ENCODE peak calls at places on chromosomes 16 and 17, in four cellular contexts. One of them, this sample, is unnamed. For H3K4me1, the result is how much of the 10 kb centered on the place peaks cover.

GRCh38 chr17:76996741-76997694 is 128.8 kb downstream of the MGAT5B start:
- DNase-seq in RWPE2: no peak
- DNase-seq in adrenal gland: no peak
- DNase-seq in breast epithelium: no peak
- DNase-seq in this sample: no peak

GRCh38 chr16:65727534-65728137 is 605.8 kb upstream of the CDH11 start:
- DNase-seq in RWPE2: no peak
- DNase-seq in adrenal gland: no peak
- DNase-seq in breast epithelium: no peak
- DNase-seq in this sample: no peak

GRCh38 chr17:27512511-27513346 is 56.5 kb downstream of the KSR1 start:
- DNase-seq in RWPE2: no peak
- DNase-seq in adrenal gland: no peak
- DNase-seq in breast epithelium: no peak
- DNase-seq in this sample: no peak

GRCh38 chr16:9042943-9043680 is 48.3 kb upstream of the HAPSTR1 start:
- DNase-seq in RWPE2: no peak
- DNase-seq in adrenal gland: no peak
- DNase-seq in breast epithelium: no peak
- DNase-seq in this sample: no peak

GRCh38 chr16:700684-701584 is 4.7 kb downstream of the FBXL16 start:
- DNase-seq in RWPE2: no peak
- DNase-seq in adrenal gland: peak
- DNase-seq in breast epithelium: no peak
- DNase-seq in this sample: no peak

GRCh38 chr16:54630284-54630967 is 300.2 kb upstream of the IRX5 start:
- DNase-seq in RWPE2: no peak
- DNase-seq in adrenal gland: no peak
- DNase-seq in breast epithelium: no peak
- DNase-seq in this sample: no peak

GRCh38 chr16:66408181-66409048 is 18.7 kb upstream of the BEAN1 start:
- DNase-seq in RWPE2: no peak
- DNase-seq in adrenal gland: no peak
- DNase-seq in breast epithelium: peak
- DNase-seq in this sample: no peak

GRCh38 chr16:7206469-7206868 is 126.2 kb upstream of the RBFOX1 start:
- DNase-seq in RWPE2: no peak
- DNase-seq in adrenal gland: no peak
- DNase-seq in breast epithelium: no peak
- DNase-seq in this sample: no peak

GRCh38 chr16:88064011-88064888 is 113.0 kb downstream of the BANP start:
- DNase-seq in RWPE2: peak
- DNase-seq in adrenal gland: no peak
- DNase-seq in breast epithelium: no peak
- DNase-seq in this sample: no peak

GRCh38 chr17:66860204-66860603 is 25.3 kb downstream of the CACNG5 start:
- DNase-seq in RWPE2: no peak
- DNase-seq in adrenal gland: no peak
- DNase-seq in breast epithelium: no peak
- DNase-seq in this sample: no peak

GRCh38 chr16:50509521-50510341 is 38.5 kb upstream of the NKD1 start:
- DNase-seq in RWPE2: no peak
- DNase-seq in adrenal gland: no peak
- DNase-seq in breast epithelium: no peak
- DNase-seq in this sample: no peak

GRCh38 chr16:4767872-4768548 is 1.0 kb upstream of the ZNF500 start:
- DNase-seq in RWPE2: no peak
- DNase-seq in adrenal gland: peak
- DNase-seq in breast epithelium: peak
- DNase-seq in this sample: no peak

GRCh38 chr17:2394775-2395191 is 6.1 kb downstream of the MNT start:
- DNase-seq in RWPE2: no peak
- DNase-seq in adrenal gland: peak
- DNase-seq in breast epithelium: no peak
- DNase-seq in this sample: no peak

GRCh38 chr17:44321246-44322120 is 3.1 kb downstream of the SLC25A39 start:
- DNase-seq in RWPE2: no peak
- DNase-seq in adrenal gland: no peak
- DNase-seq in breast epithelium: no peak
- DNase-seq in this sample: no peak

GRCh38 chr17:29123111-29123510 is 57.1 kb downstream of the MYO18A start:
- DNase-seq in RWPE2: no peak
- DNase-seq in adrenal gland: no peak
- DNase-seq in breast epithelium: no peak
- DNase-seq in this sample: no peak

GRCh38 chr16:29303520-29303919 is 103.0 kb downstream of the NPIPB11 start:
- DNase-seq in RWPE2: no peak
- DNase-seq in adrenal gland: no peak
- DNase-seq in breast epithelium: no peak
- DNase-seq in this sample: no peak

GRCh38 chr16:53625221-53625620 is 78.4 kb downstream of the RPGRIP1L start:
- DNase-seq in RWPE2: no peak
- DNase-seq in adrenal gland: no peak
- DNase-seq in breast epithelium: no peak
- DNase-seq in this sample: no peak

GRCh38 chr16:65044861-65045260 is 77.0 kb downstream of the CDH11 start:
- DNase-seq in RWPE2: no peak
- DNase-seq in adrenal gland: no peak
- DNase-seq in breast epithelium: no peak
- DNase-seq in this sample: no peak

GRCh38 chr17:62614142-62614541 is 13.3 kb upstream of the MRC2 start:
- DNase-seq in RWPE2: no peak
- DNase-seq in adrenal gland: no peak
- DNase-seq in breast epithelium: no peak
- DNase-seq in this sample: no peak

GRCh38 chr16:56787185-56787584 is 57.3 kb downstream of the NUP93 start:
- DNase-seq in RWPE2: no peak
- DNase-seq in adrenal gland: no peak
- DNase-seq in breast epithelium: no peak
- DNase-seq in this sample: no peak

GRCh38 chr16:11708421-11708820 is 34.2 kb downstream of the TXNDC11 start:
- DNase-seq in RWPE2: no peak
- DNase-seq in adrenal gland: no peak
- DNase-seq in breast epithelium: no peak
- DNase-seq in this sample: no peak

GRCh38 chr16:25089346-25089745 is 22.2 kb upstream of the LCMT1 start:
- DNase-seq in RWPE2: no peak
- DNase-seq in adrenal gland: no peak
- DNase-seq in breast epithelium: no peak
- DNase-seq in this sample: peak

GRCh38 chr17:27577124-27577761 is 53.7 kb upstream of the LGALS9 start:
- DNase-seq in RWPE2: no peak
- DNase-seq in adrenal gland: peak
- DNase-seq in breast epithelium: no peak
- DNase-seq in this sample: peak

GRCh38 chr16:27972500-27972899 is 91.0 kb downstream of the GSG1L start:
- DNase-seq in RWPE2: no peak
- DNase-seq in adrenal gland: no peak
- DNase-seq in breast epithelium: no peak
- DNase-seq in this sample: peak

GRCh38 chr17:80743181-80743771 is 198.6 kb downstream of the RPTOR start:
- DNase-seq in RWPE2: no peak
- DNase-seq in adrenal gland: peak
- DNase-seq in breast epithelium: no peak
- DNase-seq in this sample: no peak

GRCh38 chr17:4735825-4736651 is 3.6 kb upstream of the ZMYND15 start:
- DNase-seq in RWPE2: no peak
- DNase-seq in adrenal gland: peak
- DNase-seq in breast epithelium: no peak
- DNase-seq in this sample: no peak

GRCh38 chr17:4740025-4740351 is 260 bp upstream of the CXCL16 start:
- DNase-seq in RWPE2: no peak
- DNase-seq in adrenal gland: no peak
- DNase-seq in breast epithelium: no peak
- DNase-seq in this sample: no peak

GRCh38 chr17:4740584-4740983 is 856 bp upstream of the CXCL16 start:
- DNase-seq in RWPE2: no peak
- DNase-seq in adrenal gland: no peak
- DNase-seq in breast epithelium: no peak
- DNase-seq in this sample: no peak

GRCh38 chr17:4739122-4740024 is at the start of the genes CXCL16 and ZMYND15:
- DNase-seq in RWPE2: no peak
- DNase-seq in adrenal gland: peak
- DNase-seq in breast epithelium: peak
- DNase-seq in this sample: peak

GRCh38 chr17:4738136-4739121 is 1.2 kb upstream of the ZMYND15 start:
- DNase-seq in RWPE2: no peak
- DNase-seq in adrenal gland: no peak
- DNase-seq in breast epithelium: peak
- DNase-seq in this sample: peak
- H3K4me1 ChIP-seq in RWPE2: under half
- H3K4me1 ChIP-seq in adrenal gland: under half
- H3K4me1 ChIP-seq in breast epithelium: under half
- H3K4me1 ChIP-seq in this sample: under half

DNA sequence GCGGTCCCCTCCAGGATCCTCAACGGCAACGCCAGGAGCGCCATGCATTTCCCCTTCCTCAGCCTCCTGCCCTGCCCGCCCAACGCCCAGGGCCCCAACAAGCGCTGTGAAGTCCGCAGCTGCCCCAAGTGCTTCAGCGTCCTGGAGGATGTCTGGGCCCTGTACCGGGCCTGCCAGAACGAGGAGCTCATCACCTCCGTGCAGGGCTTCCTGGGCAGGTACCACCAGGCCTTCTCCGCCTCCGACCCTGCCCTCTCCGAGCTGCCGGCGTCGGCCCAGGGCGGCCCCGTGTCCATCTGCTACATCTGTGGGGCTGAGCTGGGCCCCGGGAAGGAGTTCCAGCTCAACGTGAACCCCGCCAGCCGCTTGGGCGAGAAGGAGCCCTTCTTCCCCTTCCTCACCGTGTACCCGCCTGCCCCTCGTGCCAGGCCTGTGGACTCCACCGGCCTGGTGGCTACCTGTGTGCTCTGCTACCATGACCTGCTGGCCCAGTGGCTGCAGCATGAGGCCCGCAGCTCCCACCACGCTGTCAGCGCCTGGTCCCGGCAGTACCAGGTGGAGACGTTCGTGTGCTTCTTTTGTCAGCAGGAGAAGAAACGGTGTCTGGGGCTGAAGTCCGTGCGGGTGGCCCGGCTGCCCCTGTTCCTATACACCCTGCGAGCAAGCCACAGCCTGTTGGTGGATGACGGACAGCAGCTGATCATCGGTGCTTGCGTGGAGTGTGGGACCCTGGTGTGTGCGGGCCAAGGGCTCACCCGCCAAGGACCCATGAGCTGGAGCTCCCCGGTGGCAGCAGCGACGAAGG is 58.9 kb upstream of the CIBAR2 start:
- DNase-seq in RWPE2: no peak
- DNase-seq in adrenal gland: no peak
- DNase-seq in breast epithelium: no peak
- DNase-seq in this sample: no peak
- H3K4me1 ChIP-seq in RWPE2: under half
- H3K4me1 ChIP-seq in adrenal gland: half or more
- H3K4me1 ChIP-seq in breast epithelium: under half
- H3K4me1 ChIP-seq in this sample: half or more

DNA sequence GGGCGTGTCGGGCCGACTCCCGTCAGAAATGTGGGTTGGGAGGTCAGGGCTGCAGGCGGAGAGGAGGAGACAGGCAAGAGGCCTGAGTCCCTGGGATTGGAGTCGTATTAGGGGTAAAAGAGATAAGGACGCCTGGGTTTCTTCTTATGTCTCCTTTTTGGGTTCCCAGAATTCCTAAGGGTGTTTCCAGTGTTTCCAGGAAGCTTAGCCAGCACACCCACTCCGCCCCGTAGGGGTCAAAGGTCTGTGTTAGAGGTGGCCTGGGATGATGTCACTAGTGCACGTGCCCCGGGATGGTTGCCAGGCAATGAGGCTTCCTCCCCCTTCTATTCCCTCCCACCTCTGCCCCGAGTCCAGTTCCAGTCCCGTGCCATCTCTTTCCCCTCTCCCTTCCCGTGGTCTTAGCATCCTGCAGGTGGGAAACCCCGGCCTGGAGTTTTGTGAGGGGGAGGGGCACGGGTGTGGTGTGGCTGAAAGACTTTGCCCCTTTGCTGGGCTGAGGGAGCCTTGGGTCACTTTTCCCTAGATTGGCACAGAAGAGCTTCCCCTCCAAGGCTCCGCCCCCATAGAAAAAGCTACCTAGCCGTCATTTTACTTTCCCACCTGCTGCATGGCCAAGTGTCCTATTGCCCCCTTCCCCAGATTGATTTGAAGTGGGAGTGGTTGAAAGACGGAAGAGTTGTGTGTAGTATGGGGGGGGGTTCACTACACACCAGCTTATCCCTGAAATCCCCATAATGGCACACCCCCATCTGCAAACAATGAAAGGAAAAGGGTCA is 2.8 kb downstream of the KDM6B start:
- DNase-seq in RWPE2: no peak
- DNase-seq in adrenal gland: peak
- DNase-seq in breast epithelium: peak
- DNase-seq in this sample: peak
- H3K4me1 ChIP-seq in RWPE2: under half
- H3K4me1 ChIP-seq in adrenal gland: under half
- H3K4me1 ChIP-seq in breast epithelium: under half
- H3K4me1 ChIP-seq in this sample: under half

GRCh38 chr17:78763561-78763960 is 18.5 kb downstream of the CYTH1 start:
- DNase-seq in RWPE2: no peak
- DNase-seq in adrenal gland: no peak
- DNase-seq in breast epithelium: no peak
- DNase-seq in this sample: no peak

GRCh38 chr17:78764871-78765270 is 17.2 kb downstream of the CYTH1 start:
- DNase-seq in RWPE2: no peak
- DNase-seq in adrenal gland: no peak
- DNase-seq in breast epithelium: no peak
- DNase-seq in this sample: no peak

GRCh38 chr17:78759969-78760352 is 22.1 kb downstream of the CYTH1 start:
- DNase-seq in RWPE2: no peak
- DNase-seq in adrenal gland: no peak
- DNase-seq in breast epithelium: no peak
- DNase-seq in this sample: no peak

GRCh38 chr17:78762007-78762406 is 20.1 kb downstream of the CYTH1 start:
- DNase-seq in RWPE2: no peak
- DNase-seq in adrenal gland: peak
- DNase-seq in breast epithelium: no peak
- DNase-seq in this sample: no peak

DNA sequence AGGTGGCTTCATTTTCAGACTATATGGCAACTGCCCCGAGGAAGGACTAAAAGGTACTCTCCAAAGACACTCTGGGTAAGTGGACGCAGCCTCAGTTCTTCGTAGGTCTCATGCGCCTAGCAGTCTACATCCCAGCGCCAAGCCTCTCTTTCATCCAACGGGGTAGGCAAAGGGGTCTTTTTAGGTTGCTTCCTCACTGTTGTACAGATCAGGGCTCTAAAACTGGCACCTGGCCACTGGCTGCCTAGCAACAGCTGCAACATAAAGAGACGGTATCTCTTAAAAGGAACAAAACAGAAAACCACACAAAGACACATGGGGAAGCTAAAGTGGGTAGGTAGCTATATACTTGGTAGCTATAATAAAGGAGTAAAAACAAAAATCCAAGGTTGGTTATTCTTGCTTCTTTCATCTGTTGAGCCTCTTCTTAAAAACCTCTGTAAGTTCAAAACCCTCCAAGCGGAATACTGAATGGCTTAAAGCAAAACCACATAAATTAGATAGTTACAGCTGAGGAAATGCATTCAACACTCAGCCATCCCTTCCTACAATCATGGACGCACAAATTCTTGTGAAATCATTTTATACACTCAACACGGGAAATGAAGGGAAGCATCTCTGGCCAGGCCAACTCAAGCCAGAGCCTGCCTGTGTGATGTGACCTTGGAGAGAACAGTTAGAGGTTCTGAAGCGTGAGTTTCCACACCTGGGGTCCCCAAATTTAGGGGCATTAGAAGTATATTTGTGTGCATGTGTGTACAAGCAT is 22.7 kb downstream of the CYTH1 start:
- DNase-seq in RWPE2: no peak
- DNase-seq in adrenal gland: peak
- DNase-seq in breast epithelium: no peak
- DNase-seq in this sample: no peak
- H3K4me1 ChIP-seq in RWPE2: under half
- H3K4me1 ChIP-seq in adrenal gland: half or more
- H3K4me1 ChIP-seq in breast epithelium: under half
- H3K4me1 ChIP-seq in this sample: under half